ENCODE peak calls at places on chromosomes 11 and 22, in eight cellular contexts. One of them, this sample, is unnamed.

GRCh38 chr22:43291381-43291780 is 51.8 kb downstream of the SCUBE1 start:
- DNase-seq in kidney: no peak
- DNase-seq in tibial artery: no peak
- DNase-seq in activated CD8-positive, alpha-beta T cell treated with anti-CD3 and anti-CD28 coated beads for 36 hours: no peak
- DNase-seq in HFFc6: no peak
- DNase-seq in HL-60: no peak
- DNase-seq in coronary artery: no peak
- DNase-seq in Calu3: no peak
- DNase-seq in this sample: no peak

GRCh38 chr22:19290400-19291217 is 910 bp downstream of the CLTCL1 start:
- DNase-seq in HL-60: no peak
- DNase-seq in HFFc6: no peak
- DNase-seq in tibial artery: no peak
- DNase-seq in kidney: peak
- DNase-seq in coronary artery: no peak
- DNase-seq in activated CD8-positive, alpha-beta T cell treated with anti-CD3 and anti-CD28 coated beads for 36 hours: no peak
- DNase-seq in Calu3: no peak
- DNase-seq in this sample: no peak

GRCh38 chr11:128859563-128860441 is 7.3 kb downstream of the KCNJ1 start:
- DNase-seq in HFFc6: no peak
- DNase-seq in tibial artery: peak
- DNase-seq in activated CD8-positive, alpha-beta T cell treated with anti-CD3 and anti-CD28 coated beads for 36 hours: peak
- DNase-seq in HL-60: peak
- DNase-seq in Calu3: peak
- DNase-seq in coronary artery: no peak
- DNase-seq in kidney: peak
- DNase-seq in this sample: peak

GRCh38 chr22:43435851-43436535 is 24.2 kb downstream of the MPPED1 start:
- DNase-seq in coronary artery: no peak
- DNase-seq in HL-60: no peak
- DNase-seq in activated CD8-positive, alpha-beta T cell treated with anti-CD3 and anti-CD28 coated beads for 36 hours: no peak
- DNase-seq in Calu3: peak
- DNase-seq in tibial artery: no peak
- DNase-seq in kidney: peak
- DNase-seq in HFFc6: no peak
- DNase-seq in this sample: no peak

GRCh38 chr22:41687901-41688364 is 734 bp downstream of the SNU13 start:
- DNase-seq in tibial artery: peak
- DNase-seq in HFFc6: no peak
- DNase-seq in activated CD8-positive, alpha-beta T cell treated with anti-CD3 and anti-CD28 coated beads for 36 hours: peak
- DNase-seq in kidney: no peak
- DNase-seq in coronary artery: no peak
- DNase-seq in HL-60: peak
- DNase-seq in Calu3: no peak
- DNase-seq in this sample: peak

GRCh38 chr11:94593030-94593429 is 25.9 kb downstream of the PIWIL4 start:
- DNase-seq in activated CD8-positive, alpha-beta T cell treated with anti-CD3 and anti-CD28 coated beads for 36 hours: no peak
- DNase-seq in HL-60: no peak
- DNase-seq in tibial artery: no peak
- DNase-seq in coronary artery: no peak
- DNase-seq in Calu3: no peak
- DNase-seq in HFFc6: peak
- DNase-seq in kidney: no peak
- DNase-seq in this sample: no peak

GRCh38 chr22:45460288-45461109 is 42.2 kb upstream of the FBLN1 start:
- DNase-seq in Calu3: no peak
- DNase-seq in tibial artery: peak
- DNase-seq in HFFc6: no peak
- DNase-seq in HL-60: no peak
- DNase-seq in activated CD8-positive, alpha-beta T cell treated with anti-CD3 and anti-CD28 coated beads for 36 hours: no peak
- DNase-seq in coronary artery: no peak
- DNase-seq in kidney: peak
- DNase-seq in this sample: no peak

GRCh38 chr11:68816917-68817419 is 24.7 kb downstream of the CPT1A start:
- DNase-seq in Calu3: no peak
- DNase-seq in tibial artery: no peak
- DNase-seq in HFFc6: no peak
- DNase-seq in HL-60: no peak
- DNase-seq in kidney: no peak
- DNase-seq in coronary artery: no peak
- DNase-seq in activated CD8-positive, alpha-beta T cell treated with anti-CD3 and anti-CD28 coated beads for 36 hours: peak
- DNase-seq in this sample: no peak

GRCh38 chr11:45856044-45856468 is 8.8 kb downstream of the CRY2 start:
- DNase-seq in kidney: no peak
- DNase-seq in activated CD8-positive, alpha-beta T cell treated with anti-CD3 and anti-CD28 coated beads for 36 hours: no peak
- DNase-seq in Calu3: no peak
- DNase-seq in HL-60: no peak
- DNase-seq in coronary artery: no peak
- DNase-seq in tibial artery: peak
- DNase-seq in HFFc6: no peak
- DNase-seq in this sample: no peak

GRCh38 chr11:32891657-32892354 is 805 bp upstream of the QSER1 start:
- DNase-seq in HL-60: no peak
- DNase-seq in tibial artery: no peak
- DNase-seq in activated CD8-positive, alpha-beta T cell treated with anti-CD3 and anti-CD28 coated beads for 36 hours: no peak
- DNase-seq in HFFc6: no peak
- DNase-seq in Calu3: no peak
- DNase-seq in kidney: no peak
- DNase-seq in coronary artery: no peak
- DNase-seq in this sample: no peak

GRCh38 chr11:32893947-32894827 is 1.6 kb downstream of the QSER1 start:
- DNase-seq in HFFc6: peak
- DNase-seq in HL-60: peak
- DNase-seq in kidney: no peak
- DNase-seq in activated CD8-positive, alpha-beta T cell treated with anti-CD3 and anti-CD28 coated beads for 36 hours: peak
- DNase-seq in coronary artery: no peak
- DNase-seq in tibial artery: no peak
- DNase-seq in Calu3: peak
- DNase-seq in this sample: peak

GRCh38 chr11:32892355-32893090 is at the start of gene QSER1:
- DNase-seq in kidney: peak
- DNase-seq in Calu3: peak
- DNase-seq in tibial artery: peak
- DNase-seq in coronary artery: peak
- DNase-seq in activated CD8-positive, alpha-beta T cell treated with anti-CD3 and anti-CD28 coated beads for 36 hours: peak
- DNase-seq in HFFc6: peak
- DNase-seq in HL-60: peak
- DNase-seq in this sample: peak

GRCh38 chr11:32895471-32895870 is 2.9 kb downstream of the QSER1 start:
- DNase-seq in tibial artery: no peak
- DNase-seq in HL-60: peak
- DNase-seq in coronary artery: no peak
- DNase-seq in activated CD8-positive, alpha-beta T cell treated with anti-CD3 and anti-CD28 coated beads for 36 hours: no peak
- DNase-seq in kidney: no peak
- DNase-seq in HFFc6: no peak
- DNase-seq in Calu3: no peak
- DNase-seq in this sample: no peak

DNA sequence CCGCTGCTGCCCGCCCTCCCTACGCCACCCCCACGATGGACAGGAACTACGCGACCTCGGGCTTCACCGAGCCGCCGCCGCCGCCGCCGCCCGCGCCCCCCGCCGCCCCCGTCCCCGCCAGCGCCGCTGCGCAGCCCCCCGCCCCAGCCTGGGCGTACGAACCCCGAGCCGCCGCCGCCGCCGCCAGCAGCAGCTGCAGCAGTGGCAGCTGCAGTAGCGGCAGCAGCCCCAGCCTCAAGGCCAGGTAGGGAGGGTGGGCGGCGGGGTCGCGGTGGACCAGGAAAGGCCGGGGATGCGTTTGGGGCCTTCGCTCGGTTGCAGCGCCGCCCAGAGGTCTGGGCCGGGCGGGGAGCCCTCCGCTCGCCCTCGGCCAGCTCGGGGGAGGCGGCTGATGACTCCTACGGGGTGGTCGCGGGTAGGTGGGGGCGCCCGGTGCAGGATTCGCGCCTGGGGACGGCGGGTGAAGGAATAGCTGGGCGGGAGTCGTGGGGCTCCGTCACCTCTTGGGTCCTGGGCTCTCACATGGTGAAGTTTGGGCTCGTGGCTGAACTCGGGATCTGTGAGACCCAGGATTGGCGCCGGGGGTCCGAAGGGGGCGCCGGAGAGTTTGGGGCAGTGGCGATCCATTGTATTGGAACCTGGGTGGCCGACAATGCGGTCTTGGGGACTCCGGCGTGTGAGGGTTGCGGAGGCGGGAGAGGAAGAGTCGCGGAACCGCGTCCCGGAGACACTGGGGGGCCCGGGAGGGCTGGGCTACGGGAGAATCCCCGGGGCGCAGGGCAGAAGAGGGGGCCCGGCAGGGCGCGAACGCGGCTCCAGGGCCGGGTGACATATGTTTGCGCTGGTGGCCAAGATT is 708 bp downstream of the QSER1 start:
- DNase-seq in kidney: peak
- DNase-seq in Calu3: peak
- DNase-seq in HL-60: peak
- DNase-seq in activated CD8-positive, alpha-beta T cell treated with anti-CD3 and anti-CD28 coated beads for 36 hours: peak
- DNase-seq in tibial artery: peak
- DNase-seq in coronary artery: peak
- DNase-seq in HFFc6: no peak
- DNase-seq in this sample: peak
- TF ChIP-seq CTCF in kidney: peak
- TF ChIP-seq CTCF in Calu3: peak
- TF ChIP-seq CTCF in HL-60: no peak
- TF ChIP-seq CTCF in activated CD8-positive, alpha-beta T cell treated with anti-CD3 and anti-CD28 coated beads for 36 hours: peak
- TF ChIP-seq CTCF in tibial artery: peak
- TF ChIP-seq CTCF in coronary artery: peak
- TF ChIP-seq CTCF in HFFc6: peak
- TF ChIP-seq CTCF in this sample: peak

GRCh38 chr11:103637250-103637649 is 399.2 kb upstream of the DDI1 start:
- DNase-seq in Calu3: no peak
- DNase-seq in kidney: no peak
- DNase-seq in activated CD8-positive, alpha-beta T cell treated with anti-CD3 and anti-CD28 coated beads for 36 hours: no peak
- DNase-seq in coronary artery: no peak
- DNase-seq in tibial artery: no peak
- DNase-seq in HFFc6: peak
- DNase-seq in HL-60: no peak
- DNase-seq in this sample: no peak

GRCh38 chr11:103636232-103636631 is 400.2 kb upstream of the DDI1 start:
- DNase-seq in Calu3: no peak
- DNase-seq in HL-60: no peak
- DNase-seq in kidney: no peak
- DNase-seq in activated CD8-positive, alpha-beta T cell treated with anti-CD3 and anti-CD28 coated beads for 36 hours: no peak
- DNase-seq in coronary artery: no peak
- DNase-seq in tibial artery: no peak
- DNase-seq in HFFc6: no peak
- DNase-seq in this sample: no peak

GRCh38 chr11:103631841-103632240 is 404.6 kb upstream of the DDI1 start:
- DNase-seq in HFFc6: no peak
- DNase-seq in coronary artery: no peak
- DNase-seq in tibial artery: no peak
- DNase-seq in kidney: no peak
- DNase-seq in Calu3: no peak
- DNase-seq in HL-60: no peak
- DNase-seq in activated CD8-positive, alpha-beta T cell treated with anti-CD3 and anti-CD28 coated beads for 36 hours: no peak
- DNase-seq in this sample: no peak

GRCh38 chr11:103633819-103634590 is 402.4 kb upstream of the DDI1 start:
- DNase-seq in HFFc6: no peak
- DNase-seq in kidney: no peak
- DNase-seq in coronary artery: no peak
- DNase-seq in activated CD8-positive, alpha-beta T cell treated with anti-CD3 and anti-CD28 coated beads for 36 hours: no peak
- DNase-seq in HL-60: no peak
- DNase-seq in tibial artery: no peak
- DNase-seq in Calu3: no peak
- DNase-seq in this sample: no peak

DNA sequence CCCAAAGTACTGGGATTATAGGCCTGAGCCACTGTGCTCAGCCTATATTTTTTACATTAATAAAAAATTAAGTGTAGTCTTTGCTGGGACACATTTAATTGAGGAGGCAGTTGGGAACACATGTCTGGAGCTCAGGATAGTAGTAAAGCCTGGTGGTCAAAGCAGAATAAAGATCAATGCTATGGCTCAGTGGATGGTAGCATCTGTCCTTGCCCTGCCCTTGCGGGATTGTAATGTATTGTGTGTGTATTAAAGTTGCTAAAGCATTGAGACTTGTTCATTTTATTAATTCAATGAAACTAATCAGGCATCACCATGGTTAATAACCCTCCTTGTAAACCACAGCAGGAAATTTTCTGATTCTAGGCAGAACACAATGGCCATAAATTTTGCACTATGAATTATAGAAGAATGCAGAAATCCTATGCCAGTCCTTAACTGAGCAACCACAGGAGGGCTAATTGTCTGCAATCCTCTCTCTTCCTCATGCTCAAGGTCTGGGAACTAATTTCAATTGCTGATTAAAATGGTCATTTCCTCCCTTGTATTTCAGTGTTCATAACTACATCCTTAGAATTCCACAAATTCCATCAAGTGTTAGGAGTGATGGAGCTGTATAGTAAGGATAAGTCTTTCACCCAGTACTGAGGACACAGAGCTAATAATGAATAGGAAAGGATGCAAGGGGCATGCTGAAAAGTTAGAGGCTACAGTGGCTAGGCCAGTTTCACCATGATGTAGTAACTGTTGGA is 403.2 kb upstream of the DDI1 start:
- DNase-seq in tibial artery: no peak
- DNase-seq in kidney: no peak
- DNase-seq in HL-60: no peak
- DNase-seq in activated CD8-positive, alpha-beta T cell treated with anti-CD3 and anti-CD28 coated beads for 36 hours: no peak
- DNase-seq in coronary artery: no peak
- DNase-seq in HFFc6: peak
- DNase-seq in Calu3: no peak
- DNase-seq in this sample: no peak
- TF ChIP-seq CTCF in tibial artery: no peak
- TF ChIP-seq CTCF in kidney: no peak
- TF ChIP-seq CTCF in HL-60: no peak
- TF ChIP-seq CTCF in activated CD8-positive, alpha-beta T cell treated with anti-CD3 and anti-CD28 coated beads for 36 hours: no peak
- TF ChIP-seq CTCF in coronary artery: no peak
- TF ChIP-seq CTCF in HFFc6: peak
- TF ChIP-seq CTCF in Calu3: no peak
- TF ChIP-seq CTCF in this sample: no peak

DNA sequence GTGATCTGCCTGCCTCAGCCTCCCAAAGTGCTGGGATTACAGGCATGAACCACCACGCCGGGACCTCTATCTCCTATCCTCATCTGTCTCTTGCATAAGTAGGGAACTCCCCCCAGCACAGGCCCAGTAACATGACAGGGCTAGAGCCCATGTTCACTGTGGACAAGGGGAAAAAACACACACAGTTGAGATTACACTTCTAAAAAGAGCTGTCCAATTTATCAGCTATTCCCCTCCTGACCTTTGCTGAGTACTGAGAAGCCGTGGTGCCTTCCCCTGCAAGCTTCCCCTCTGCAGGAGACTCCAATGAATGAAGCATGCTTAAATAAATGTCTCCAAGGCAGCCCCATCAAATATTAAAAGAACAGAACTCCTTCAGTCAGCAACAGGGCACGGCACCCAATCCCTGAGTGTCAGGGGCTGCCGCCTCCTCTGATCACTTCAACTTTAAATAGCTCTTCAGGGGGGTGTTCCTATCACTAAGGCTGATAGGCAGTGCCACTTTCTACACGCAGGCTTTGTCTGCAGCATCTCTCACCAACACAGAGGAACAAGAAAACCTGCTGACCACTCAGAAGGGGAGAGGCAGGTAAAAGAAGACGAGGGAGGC is 385.5 kb downstream of the OPCML start:
- DNase-seq in tibial artery: no peak
- DNase-seq in Calu3: no peak
- DNase-seq in activated CD8-positive, alpha-beta T cell treated with anti-CD3 and anti-CD28 coated beads for 36 hours: no peak
- DNase-seq in HFFc6: no peak
- DNase-seq in coronary artery: no peak
- DNase-seq in HL-60: no peak
- DNase-seq in kidney: no peak
- DNase-seq in this sample: no peak
- TF ChIP-seq CTCF in tibial artery: no peak
- TF ChIP-seq CTCF in Calu3: no peak
- TF ChIP-seq CTCF in activated CD8-positive, alpha-beta T cell treated with anti-CD3 and anti-CD28 coated beads for 36 hours: no peak
- TF ChIP-seq CTCF in HFFc6: no peak
- TF ChIP-seq CTCF in coronary artery: no peak
- TF ChIP-seq CTCF in HL-60: no peak
- TF ChIP-seq CTCF in kidney: no peak
- TF ChIP-seq CTCF in this sample: no peak

GRCh38 chr11:976431-977160 is 50.9 kb downstream of the AP2A2 start:
- DNase-seq in activated CD8-positive, alpha-beta T cell treated with anti-CD3 and anti-CD28 coated beads for 36 hours: peak
- DNase-seq in HFFc6: no peak
- DNase-seq in Calu3: no peak
- DNase-seq in tibial artery: no peak
- DNase-seq in HL-60: no peak
- DNase-seq in kidney: no peak
- DNase-seq in coronary artery: no peak
- DNase-seq in this sample: no peak
- TF ChIP-seq CTCF in activated CD8-positive, alpha-beta T cell treated with anti-CD3 and anti-CD28 coated beads for 36 hours: no peak
- TF ChIP-seq CTCF in HFFc6: no peak
- TF ChIP-seq CTCF in Calu3: no peak
- TF ChIP-seq CTCF in tibial artery: no peak
- TF ChIP-seq CTCF in HL-60: no peak
- TF ChIP-seq CTCF in kidney: no peak
- TF ChIP-seq CTCF in coronary artery: no peak
- TF ChIP-seq CTCF in this sample: no peak